ENCODE peak calls at places on chromosome 18, in eight cellular contexts. F is neural progenitor cell, T is HCT116, N is PC-3, S is GM23248, H is GM23338, R is SK-N-SH, U is MM.1S. E is an unnamed sample.

GRCh38 chr18:37392648-37393047 is 172.9 kb downstream of the CELF4 start:
- DNase-seq in F (no peak), T (no peak), N (no peak), S (no peak), H (no peak), R (no peak), U (no peak), E (no peak)

GRCh38 chr18:12879840-12880531 is 4.1 kb downstream of the PTPN2 start:
- DNase-seq in F (no peak), T (no peak), N (no peak), S (no peak), H (peak; percentile 31), R (no peak), U (no peak), E (no peak)

GRCh38 chr18:31679133-31679731 is 5.1 kb downstream of the B4GALT6 start:
- DNase-seq in F (no peak), T (peak; percentile 63), N (peak; percentile 65), S (peak; percentile 88), H (no peak), R (no peak), U (no peak), E (no peak)

GRCh38 chr18:62345909-62346308 is 20.8 kb downstream of the TNFRSF11A start:
- DNase-seq in F (no peak), T (no peak), N (no peak), S (no peak), H (no peak), R (no peak), U (no peak), E (no peak)

GRCh38 chr18:4017479-4017878 is 437.6 kb downstream of the DLGAP1 start:
- DNase-seq in F (peak; percentile 52), T (peak; percentile 38), N (peak; percentile 14), S (peak; percentile 20), H (peak; percentile 87), R (no peak), U (peak; percentile 34), E (peak; percentile 45)

GRCh38 chr18:36181898-36182506 is 5.3 kb upstream of the MOCOS start:
- DNase-seq in F (no peak), T (no peak), N (no peak), S (no peak), H (no peak), R (no peak), U (no peak), E (no peak)

GRCh38 chr18:2655153-2655953 is at the start of gene SMCHD1:
- DNase-seq in F (peak; percentile 91), T (peak; percentile 37), N (peak; percentile 78), S (peak; percentile 92), H (peak; percentile 81), R (peak; percentile 93), U (peak; percentile 86), E (peak; percentile 92)

GRCh38 chr18:59388180-59388579 is 29.1 kb upstream of the LMAN1 start:
- DNase-seq in F (peak; percentile 26), T (no peak), N (no peak), S (no peak), H (no peak), R (no peak), U (no peak), E (no peak)

GRCh38 chr18:24057804-24058203 is 43.2 kb downstream of the TTC39C start:
- DNase-seq in F (no peak), T (no peak), N (no peak), S (no peak), H (no peak), R (no peak), U (no peak), E (no peak)

GRCh38 chr18:6928359-6928758 is 189.2 kb downstream of the LAMA1 start:
- DNase-seq in F (no peak), T (no peak), N (no peak), S (no peak), H (no peak), R (no peak), U (no peak), E (no peak)

GRCh38 chr18:614193-614592 is 17.4 kb downstream of the CLUL1 start:
- DNase-seq in F (no peak), T (no peak), N (no peak), S (no peak), H (no peak), R (no peak), U (no peak), E (no peak)
- H3K4me2 ChIP-seq in F (no peak overlapping the region), T (no peak overlapping the region), N (no peak overlapping the region), S (no peak overlapping the region), H (no peak overlapping the region), R (no peak overlapping the region), U (no peak overlapping the region), E (no peak overlapping the region)

GRCh38 chr18:70074091-70074490 is 126.4 kb upstream of the CD226 start:
- DNase-seq in F (no peak), T (no peak), N (no peak), S (peak; percentile 33), H (no peak), R (no peak), U (no peak), E (no peak)
- TF ChIP-seq EZH2phosphoT487 in F (no peak), T (no peak), N (no peak), S (no peak), H (no peak), R (no peak), U (no peak), E (no peak)

GRCh38 chr18:1480309-1480708 is 575.6 kb downstream of the ADCYAP1 start:
- DNase-seq in F (no peak), T (no peak), N (no peak), S (no peak), H (no peak), R (no peak), U (no peak), E (no peak)
- H3K27me3 ChIP-seq in F (no peaks in the 10 kb centered on the region), T (peaks cover 4% of the 10 kb centered on the region), N (no peaks in the 10 kb centered on the region), S (no peaks in the 10 kb centered on the region), H (no peaks in the 10 kb centered on the region), R (no peaks in the 10 kb centered on the region), U (no peaks in the 10 kb centered on the region), E (no peaks in the 10 kb centered on the region)

GRCh38 chr18:48933578-48934399 is 17.0 kb downstream of the SMAD7 start:
- DNase-seq in F (no peak), T (no peak), N (no peak), S (peak; percentile 41), H (no peak), R (no peak), U (peak; percentile 59), E (no peak)
- H3K4me2 ChIP-seq in F (no peak overlapping the region), T (no peak overlapping the region), N (no peak overlapping the region), S (peak overlapping the region; percentile 59), H (peak overlapping the region; percentile 78), R (peak overlapping the region; percentile 84), U (peak overlapping the region; percentile 99), E (peak overlapping the region; percentile 72)